ENCODE peak calls at places on chromosomes 3 and 15, in eight cellular contexts. One of them, this sample, is unnamed.

GRCh38 chr3:146577662-146578061 is 27.5 kb downstream of the PLSCR5 start:
- DNase-seq in psoas muscle: no peak
- DNase-seq in heart left ventricle: no peak
- DNase-seq in fibroblast of lung: peak
- DNase-seq in hepatocyte: peak
- DNase-seq in fibroblast of villous mesenchyme: peak
- DNase-seq in nephron progenitor cell: no peak
- DNase-seq in GM12865: peak
- DNase-seq in this sample: peak

GRCh38 chr3:107670991-107671390 is 148.2 kb downstream of the BBX start:
- DNase-seq in fibroblast of lung: no peak
- DNase-seq in hepatocyte: no peak
- DNase-seq in fibroblast of villous mesenchyme: peak
- DNase-seq in heart left ventricle: no peak
- DNase-seq in nephron progenitor cell: no peak
- DNase-seq in psoas muscle: no peak
- DNase-seq in GM12865: no peak
- DNase-seq in this sample: no peak

GRCh38 chr15:90062729-90063684 is 39.3 kb downstream of the IDH2 start:
- DNase-seq in heart left ventricle: peak
- DNase-seq in nephron progenitor cell: no peak
- DNase-seq in hepatocyte: no peak
- DNase-seq in fibroblast of lung: no peak
- DNase-seq in GM12865: no peak
- DNase-seq in psoas muscle: no peak
- DNase-seq in fibroblast of villous mesenchyme: no peak
- DNase-seq in this sample: no peak

GRCh38 chr3:111538687-111539086 is 3.3 kb upstream of the CD96 start:
- DNase-seq in psoas muscle: no peak
- DNase-seq in fibroblast of villous mesenchyme: peak
- DNase-seq in fibroblast of lung: peak
- DNase-seq in nephron progenitor cell: no peak
- DNase-seq in hepatocyte: no peak
- DNase-seq in GM12865: peak
- DNase-seq in heart left ventricle: no peak
- DNase-seq in this sample: peak

GRCh38 chr3:64244011-64244942 is 19.0 kb upstream of the PRICKLE2 start:
- DNase-seq in psoas muscle: no peak
- DNase-seq in hepatocyte: no peak
- DNase-seq in fibroblast of lung: no peak
- DNase-seq in nephron progenitor cell: no peak
- DNase-seq in heart left ventricle: no peak
- DNase-seq in fibroblast of villous mesenchyme: no peak
- DNase-seq in GM12865: peak
- DNase-seq in this sample: no peak

GRCh38 chr15:27124287-27124830 is 153.4 kb downstream of the GABRG3 start:
- DNase-seq in fibroblast of lung: peak
- DNase-seq in hepatocyte: peak
- DNase-seq in fibroblast of villous mesenchyme: no peak
- DNase-seq in nephron progenitor cell: no peak
- DNase-seq in psoas muscle: no peak
- DNase-seq in heart left ventricle: no peak
- DNase-seq in GM12865: no peak
- DNase-seq in this sample: no peak

GRCh38 chr3:82354181-82354696 is 592.8 kb upstream of the GBE1 start:
- DNase-seq in nephron progenitor cell: no peak
- DNase-seq in psoas muscle: no peak
- DNase-seq in fibroblast of villous mesenchyme: no peak
- DNase-seq in heart left ventricle: no peak
- DNase-seq in fibroblast of lung: no peak
- DNase-seq in hepatocyte: no peak
- DNase-seq in GM12865: peak
- DNase-seq in this sample: no peak

GRCh38 chr3:122681294-122682015 is 816 bp downstream of the PARP14 start:
- DNase-seq in fibroblast of lung: peak
- DNase-seq in nephron progenitor cell: no peak
- DNase-seq in hepatocyte: no peak
- DNase-seq in GM12865: no peak
- DNase-seq in fibroblast of villous mesenchyme: peak
- DNase-seq in psoas muscle: no peak
- DNase-seq in heart left ventricle: no peak
- DNase-seq in this sample: peak

GRCh38 chr3:172708905-172709775 is 1.7 kb downstream of the NCEH1 start:
- DNase-seq in fibroblast of lung: no peak
- DNase-seq in fibroblast of villous mesenchyme: no peak
- DNase-seq in psoas muscle: no peak
- DNase-seq in GM12865: no peak
- DNase-seq in nephron progenitor cell: no peak
- DNase-seq in hepatocyte: peak
- DNase-seq in heart left ventricle: no peak
- DNase-seq in this sample: peak

GRCh38 chr15:48176957-48177356 is 1.1 kb downstream of the MYEF2 start:
- DNase-seq in fibroblast of lung: no peak
- DNase-seq in hepatocyte: no peak
- DNase-seq in psoas muscle: no peak
- DNase-seq in GM12865: no peak
- DNase-seq in heart left ventricle: no peak
- DNase-seq in fibroblast of villous mesenchyme: no peak
- DNase-seq in nephron progenitor cell: no peak
- DNase-seq in this sample: no peak

GRCh38 chr3:159635047-159635641 is 353.5 kb upstream of the IL12A start:
- DNase-seq in fibroblast of villous mesenchyme: peak
- DNase-seq in hepatocyte: peak
- DNase-seq in GM12865: no peak
- DNase-seq in psoas muscle: no peak
- DNase-seq in nephron progenitor cell: no peak
- DNase-seq in fibroblast of lung: peak
- DNase-seq in heart left ventricle: no peak
- DNase-seq in this sample: peak

GRCh38 chr3:28576590-28577220 is 228.1 kb upstream of the AZI2 start:
- DNase-seq in fibroblast of villous mesenchyme: no peak
- DNase-seq in psoas muscle: no peak
- DNase-seq in fibroblast of lung: no peak
- DNase-seq in GM12865: no peak
- DNase-seq in heart left ventricle: no peak
- DNase-seq in nephron progenitor cell: peak
- DNase-seq in hepatocyte: no peak
- DNase-seq in this sample: no peak

GRCh38 chr3:58287354-58287753 is 18.7 kb upstream of the RPP14 start:
- DNase-seq in hepatocyte: no peak
- DNase-seq in nephron progenitor cell: no peak
- DNase-seq in fibroblast of lung: no peak
- DNase-seq in heart left ventricle: no peak
- DNase-seq in psoas muscle: no peak
- DNase-seq in fibroblast of villous mesenchyme: no peak
- DNase-seq in GM12865: no peak
- DNase-seq in this sample: no peak

GRCh38 chr15:76059320-76060097 is at the start of gene TMEM266:
- DNase-seq in hepatocyte: peak
- DNase-seq in fibroblast of villous mesenchyme: peak
- DNase-seq in heart left ventricle: peak
- DNase-seq in nephron progenitor cell: peak
- DNase-seq in psoas muscle: peak
- DNase-seq in fibroblast of lung: peak
- DNase-seq in GM12865: peak
- DNase-seq in this sample: no peak

GRCh38 chr15:59400103-59400813 is 27.6 kb upstream of the MYO1E start:
- DNase-seq in GM12865: peak
- DNase-seq in fibroblast of villous mesenchyme: no peak
- DNase-seq in hepatocyte: no peak
- DNase-seq in heart left ventricle: no peak
- DNase-seq in fibroblast of lung: no peak
- DNase-seq in nephron progenitor cell: no peak
- DNase-seq in psoas muscle: no peak
- DNase-seq in this sample: no peak

DNA sequence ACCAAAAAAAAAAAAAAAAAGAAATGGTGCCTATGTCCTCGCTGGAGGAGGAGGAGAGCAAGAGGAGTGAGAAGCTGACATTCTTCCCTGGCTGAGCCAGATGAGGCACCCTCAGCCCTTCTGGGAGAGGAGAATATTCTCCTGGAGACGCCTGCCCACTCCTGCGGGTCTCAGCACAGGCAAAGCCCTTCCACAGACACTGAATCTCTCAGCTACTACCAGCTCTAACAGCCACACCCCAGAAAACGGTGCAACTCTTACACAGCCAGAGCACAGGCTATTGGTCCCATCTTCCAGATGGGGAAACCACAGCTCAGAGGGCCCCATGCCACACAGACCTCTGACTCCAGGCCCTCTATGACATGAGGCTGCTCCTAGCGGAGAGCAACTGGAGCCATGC is 5.7 kb downstream of the RASL12 start:
- DNase-seq in fibroblast of lung: no peak
- DNase-seq in fibroblast of villous mesenchyme: no peak
- DNase-seq in heart left ventricle: no peak
- DNase-seq in GM12865: no peak
- DNase-seq in nephron progenitor cell: no peak
- DNase-seq in hepatocyte: no peak
- DNase-seq in psoas muscle: no peak
- DNase-seq in this sample: no peak
- TF ChIP-seq CTCF in fibroblast of lung: no peak
- TF ChIP-seq CTCF in fibroblast of villous mesenchyme: no peak
- TF ChIP-seq CTCF in heart left ventricle: no peak
- TF ChIP-seq CTCF in GM12865: no peak
- TF ChIP-seq CTCF in nephron progenitor cell: no peak
- TF ChIP-seq CTCF in hepatocyte: no peak
- TF ChIP-seq CTCF in psoas muscle: no peak
- TF ChIP-seq CTCF in this sample: no peak

GRCh38 chr3:65361448-65361847 is 673.6 kb upstream of the ADAMTS9 start:
- DNase-seq in hepatocyte: no peak
- DNase-seq in fibroblast of lung: no peak
- DNase-seq in fibroblast of villous mesenchyme: no peak
- DNase-seq in nephron progenitor cell: no peak
- DNase-seq in GM12865: no peak
- DNase-seq in heart left ventricle: no peak
- DNase-seq in psoas muscle: no peak
- DNase-seq in this sample: no peak

GRCh38 chr3:65352951-65353350 is 665.2 kb upstream of the ADAMTS9 start:
- DNase-seq in GM12865: no peak
- DNase-seq in heart left ventricle: no peak
- DNase-seq in fibroblast of villous mesenchyme: no peak
- DNase-seq in psoas muscle: no peak
- DNase-seq in hepatocyte: no peak
- DNase-seq in fibroblast of lung: no peak
- DNase-seq in nephron progenitor cell: no peak
- DNase-seq in this sample: no peak

GRCh38 chr3:65354880-65355279 is 667.1 kb upstream of the ADAMTS9 start:
- DNase-seq in GM12865: no peak
- DNase-seq in psoas muscle: no peak
- DNase-seq in nephron progenitor cell: no peak
- DNase-seq in heart left ventricle: no peak
- DNase-seq in fibroblast of villous mesenchyme: no peak
- DNase-seq in hepatocyte: no peak
- DNase-seq in fibroblast of lung: no peak
- DNase-seq in this sample: no peak

GRCh38 chr3:65351753-65352152 is 664.0 kb upstream of the ADAMTS9 start:
- DNase-seq in fibroblast of lung: no peak
- DNase-seq in fibroblast of villous mesenchyme: no peak
- DNase-seq in heart left ventricle: no peak
- DNase-seq in hepatocyte: no peak
- DNase-seq in GM12865: no peak
- DNase-seq in nephron progenitor cell: no peak
- DNase-seq in psoas muscle: no peak
- DNase-seq in this sample: no peak

GRCh38 chr3:65356331-65357286 is 668.8 kb upstream of the ADAMTS9 start:
- DNase-seq in GM12865: no peak
- DNase-seq in hepatocyte: peak
- DNase-seq in psoas muscle: no peak
- DNase-seq in fibroblast of lung: no peak
- DNase-seq in heart left ventricle: no peak
- DNase-seq in nephron progenitor cell: no peak
- DNase-seq in fibroblast of villous mesenchyme: peak
- DNase-seq in this sample: no peak
- TF ChIP-seq CTCF in GM12865: no peak
- TF ChIP-seq CTCF in hepatocyte: no peak
- TF ChIP-seq CTCF in psoas muscle: no peak
- TF ChIP-seq CTCF in fibroblast of lung: peak
- TF ChIP-seq CTCF in heart left ventricle: no peak
- TF ChIP-seq CTCF in nephron progenitor cell: no peak
- TF ChIP-seq CTCF in fibroblast of villous mesenchyme: no peak
- TF ChIP-seq CTCF in this sample: no peak

DNA sequence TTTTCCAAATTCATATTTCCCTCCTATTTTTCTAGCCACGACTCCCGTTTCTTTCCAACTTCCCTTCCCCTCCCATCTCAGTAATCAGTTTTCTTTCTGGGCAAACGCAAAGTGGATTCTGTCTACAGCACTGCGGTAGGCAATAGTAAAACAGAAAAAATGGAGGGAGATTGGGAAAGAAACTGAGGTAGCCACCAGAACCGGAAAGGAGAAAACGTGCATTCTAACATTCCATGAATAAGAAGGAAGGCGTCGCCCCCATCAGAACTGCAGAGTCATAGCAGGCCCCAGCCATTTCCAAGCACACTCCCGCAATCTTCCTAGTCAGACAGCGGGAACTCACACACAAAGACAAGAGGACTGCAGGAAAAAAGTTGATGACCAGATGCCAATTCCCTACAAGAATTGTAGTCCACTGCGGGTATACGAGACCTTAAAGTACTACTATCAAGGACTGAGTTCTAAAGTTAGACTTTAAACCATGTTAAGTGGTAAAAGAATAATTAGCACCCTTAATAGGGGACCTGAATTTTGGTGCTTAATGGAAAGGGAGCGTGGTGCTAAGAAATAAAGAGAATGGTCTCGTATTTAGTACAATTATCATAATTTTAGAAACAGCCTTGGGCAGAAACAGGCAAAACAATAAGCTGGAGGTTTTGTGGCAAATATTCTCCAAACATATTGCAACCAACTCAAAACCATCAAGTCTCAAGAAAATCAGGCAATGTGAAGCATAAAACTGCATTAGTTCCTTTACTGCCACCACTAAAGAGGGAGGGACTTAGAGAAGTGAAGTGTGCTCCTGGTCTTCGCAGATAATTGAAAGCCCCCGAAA is 1.4 kb downstream of the PFN2 start:
- DNase-seq in fibroblast of villous mesenchyme: peak
- DNase-seq in psoas muscle: peak
- DNase-seq in hepatocyte: peak
- DNase-seq in nephron progenitor cell: peak
- DNase-seq in fibroblast of lung: peak
- DNase-seq in heart left ventricle: no peak
- DNase-seq in GM12865: no peak
- DNase-seq in this sample: peak
- TF ChIP-seq CTCF in fibroblast of villous mesenchyme: peak
- TF ChIP-seq CTCF in psoas muscle: no peak
- TF ChIP-seq CTCF in hepatocyte: peak
- TF ChIP-seq CTCF in nephron progenitor cell: no peak
- TF ChIP-seq CTCF in fibroblast of lung: peak
- TF ChIP-seq CTCF in heart left ventricle: peak
- TF ChIP-seq CTCF in GM12865: no peak
- TF ChIP-seq CTCF in this sample: peak

GRCh38 chr15:101068961-101069734 is 150.0 kb downstream of the LRRK1 start:
- DNase-seq in nephron progenitor cell: peak
- DNase-seq in hepatocyte: peak
- DNase-seq in fibroblast of lung: peak
- DNase-seq in fibroblast of villous mesenchyme: peak
- DNase-seq in GM12865: no peak
- DNase-seq in heart left ventricle: no peak
- DNase-seq in psoas muscle: no peak
- DNase-seq in this sample: peak
- TF ChIP-seq CTCF in nephron progenitor cell: peak
- TF ChIP-seq CTCF in hepatocyte: peak
- TF ChIP-seq CTCF in fibroblast of lung: peak
- TF ChIP-seq CTCF in fibroblast of villous mesenchyme: peak
- TF ChIP-seq CTCF in GM12865: no peak
- TF ChIP-seq CTCF in heart left ventricle: no peak
- TF ChIP-seq CTCF in psoas muscle: no peak
- TF ChIP-seq CTCF in this sample: no peak

GRCh38 chr3:125050486-125051172 is 5.2 kb downstream of the HEG1 start:
- DNase-seq in psoas muscle: no peak
- DNase-seq in heart left ventricle: no peak
- DNase-seq in fibroblast of villous mesenchyme: no peak
- DNase-seq in nephron progenitor cell: no peak
- DNase-seq in hepatocyte: no peak
- DNase-seq in GM12865: no peak
- DNase-seq in fibroblast of lung: no peak
- DNase-seq in this sample: no peak
- TF ChIP-seq CTCF in psoas muscle: no peak
- TF ChIP-seq CTCF in heart left ventricle: no peak
- TF ChIP-seq CTCF in fibroblast of villous mesenchyme: no peak
- TF ChIP-seq CTCF in nephron progenitor cell: no peak
- TF ChIP-seq CTCF in hepatocyte: no peak
- TF ChIP-seq CTCF in GM12865: no peak
- TF ChIP-seq CTCF in fibroblast of lung: no peak
- TF ChIP-seq CTCF in this sample: no peak

This sample was measured in fibroblast of pulmonary artery.